ENCODE peak calls at places on chromosomes 3 and 15, in nine cellular contexts. One of them, this sample, is unnamed.

GRCh38 chr3:157921271-157921670 is 184.9 kb downstream of the SHOX2 start:
- DNase-seq in cardiac fibroblast: no peak
- DNase-seq in COR-L47: peak
- DNase-seq in AML-193: no peak
- DNase-seq in RCC 7860: no peak
- DNase-seq in foreskin keratinocyte: no peak
- DNase-seq in pons: no peak
- DNase-seq in GM03348: no peak
- DNase-seq in NCI-H2081: peak
- DNase-seq in this sample: no peak

GRCh38 chr15:71806452-71806931 is 3.9 kb upstream of the NR2E3 start:
- DNase-seq in cardiac fibroblast: peak
- DNase-seq in COR-L47: no peak
- DNase-seq in AML-193: no peak
- DNase-seq in RCC 7860: peak
- DNase-seq in foreskin keratinocyte: no peak
- DNase-seq in pons: no peak
- DNase-seq in GM03348: peak
- DNase-seq in NCI-H2081: no peak
- DNase-seq in this sample: no peak

GRCh38 chr15:31408724-31409123 is 82.1 kb downstream of the KLF13 start:
- DNase-seq in cardiac fibroblast: no peak
- DNase-seq in COR-L47: no peak
- DNase-seq in AML-193: no peak
- DNase-seq in RCC 7860: no peak
- DNase-seq in foreskin keratinocyte: no peak
- DNase-seq in pons: no peak
- DNase-seq in GM03348: no peak
- DNase-seq in NCI-H2081: no peak
- DNase-seq in this sample: no peak

GRCh38 chr3:9000041-9000440 is 36.8 kb upstream of the RAD18 start:
- DNase-seq in cardiac fibroblast: no peak
- DNase-seq in COR-L47: no peak
- DNase-seq in AML-193: no peak
- DNase-seq in RCC 7860: no peak
- DNase-seq in foreskin keratinocyte: no peak
- DNase-seq in pons: no peak
- DNase-seq in GM03348: no peak
- DNase-seq in NCI-H2081: no peak
- DNase-seq in this sample: no peak

GRCh38 chr15:100189319-100189718 is 152.5 kb downstream of the ADAMTS17 start:
- DNase-seq in cardiac fibroblast: no peak
- DNase-seq in COR-L47: no peak
- DNase-seq in AML-193: no peak
- DNase-seq in RCC 7860: no peak
- DNase-seq in foreskin keratinocyte: no peak
- DNase-seq in pons: no peak
- DNase-seq in GM03348: no peak
- DNase-seq in NCI-H2081: no peak
- DNase-seq in this sample: no peak

GRCh38 chr3:5728085-5728484 is 540.6 kb downstream of the EDEM1 start:
- DNase-seq in cardiac fibroblast: no peak
- DNase-seq in COR-L47: no peak
- DNase-seq in AML-193: no peak
- DNase-seq in RCC 7860: no peak
- DNase-seq in foreskin keratinocyte: no peak
- DNase-seq in pons: no peak
- DNase-seq in GM03348: no peak
- DNase-seq in NCI-H2081: no peak
- DNase-seq in this sample: no peak

GRCh38 chr15:70259030-70259424 is 161.3 kb upstream of the TLE3 start:
- DNase-seq in cardiac fibroblast: peak
- DNase-seq in COR-L47: no peak
- DNase-seq in AML-193: peak
- DNase-seq in RCC 7860: no peak
- DNase-seq in foreskin keratinocyte: no peak
- DNase-seq in pons: peak
- DNase-seq in GM03348: peak
- DNase-seq in NCI-H2081: no peak
- DNase-seq in this sample: no peak

GRCh38 chr3:197168606-197169005 is 129.8 kb downstream of the DLG1 start:
- DNase-seq in cardiac fibroblast: peak
- DNase-seq in COR-L47: no peak
- DNase-seq in AML-193: no peak
- DNase-seq in RCC 7860: peak
- DNase-seq in foreskin keratinocyte: no peak
- DNase-seq in pons: no peak
- DNase-seq in GM03348: peak
- DNase-seq in NCI-H2081: no peak
- DNase-seq in this sample: no peak

GRCh38 chr15:84911879-84912660 is 27.6 kb downstream of the SLC28A1 start:
- DNase-seq in cardiac fibroblast: peak
- DNase-seq in COR-L47: no peak
- DNase-seq in AML-193: no peak
- DNase-seq in RCC 7860: peak
- DNase-seq in foreskin keratinocyte: peak
- DNase-seq in pons: peak
- DNase-seq in GM03348: peak
- DNase-seq in NCI-H2081: no peak
- DNase-seq in this sample: peak

GRCh38 chr3:55724851-55725250 is 237.7 kb upstream of the WNT5A start:
- DNase-seq in cardiac fibroblast: no peak
- DNase-seq in COR-L47: no peak
- DNase-seq in AML-193: no peak
- DNase-seq in RCC 7860: no peak
- DNase-seq in foreskin keratinocyte: no peak
- DNase-seq in pons: no peak
- DNase-seq in GM03348: no peak
- DNase-seq in NCI-H2081: no peak
- DNase-seq in this sample: no peak

GRCh38 chr3:53350652-53351051 is 3.3 kb upstream of the DCP1A start:
- DNase-seq in cardiac fibroblast: peak
- DNase-seq in COR-L47: no peak
- DNase-seq in AML-193: peak
- DNase-seq in RCC 7860: no peak
- DNase-seq in foreskin keratinocyte: peak
- DNase-seq in pons: peak
- DNase-seq in GM03348: no peak
- DNase-seq in NCI-H2081: no peak
- DNase-seq in this sample: no peak

GRCh38 chr3:127002195-127003174 is 19.6 kb downstream of the PLXNA1 start:
- DNase-seq in cardiac fibroblast: peak
- DNase-seq in COR-L47: no peak
- DNase-seq in AML-193: no peak
- DNase-seq in RCC 7860: peak
- DNase-seq in foreskin keratinocyte: peak
- DNase-seq in pons: peak
- DNase-seq in GM03348: peak
- DNase-seq in NCI-H2081: no peak
- DNase-seq in this sample: no peak

GRCh38 chr3:13548696-13549512 is at the start of gene FBLN2:
- DNase-seq in cardiac fibroblast: peak
- DNase-seq in COR-L47: no peak
- DNase-seq in AML-193: no peak
- DNase-seq in RCC 7860: no peak
- DNase-seq in foreskin keratinocyte: no peak
- DNase-seq in pons: no peak
- DNase-seq in GM03348: peak
- DNase-seq in NCI-H2081: no peak
- DNase-seq in this sample: no peak

GRCh38 chr3:60080648-60081047 is 1030.8 kb upstream of the CFAP20DC start:
- DNase-seq in cardiac fibroblast: no peak
- DNase-seq in COR-L47: no peak
- DNase-seq in AML-193: no peak
- DNase-seq in RCC 7860: no peak
- DNase-seq in foreskin keratinocyte: no peak
- DNase-seq in pons: peak
- DNase-seq in GM03348: no peak
- DNase-seq in NCI-H2081: no peak
- DNase-seq in this sample: no peak